ENCODE peak calls at places on chromosomes 1 and 21, in four cellular contexts. D is transverse colon; V is CD8-positive, alpha-beta memory T cell; I is small intestine. S is an unnamed sample.
A peak's percentile ranks its signal among the peaks of the same experiment; 100 is the strongest.

GRCh38 chr21:45994738-45995685 is 13.4 kb downstream of the COL6A1 start:
- DNase-seq in I (no peak), D (no peak), V (no peak), S (peak; percentile 92)

GRCh38 chr1:209862598-209863498 is 35.1 kb downstream of the UTP25 start:
- DNase-seq in I (no peak), V (no peak), D (no peak), S (no peak)

GRCh38 chr1:1678581-1679380 is 13.8 kb downstream of the SLC35E2B start:
- DNase-seq in V (peak; percentile 38), D (peak; percentile 90), I (peak; percentile 99), S (no peak)

GRCh38 chr1:228337031-228337564 is 69.5 kb downstream of the TRIM11 start:
- DNase-seq in D (peak; percentile 1), I (no peak), V (no peak), S (no peak)

GRCh38 chr1:13764933-13765332 is 64.9 kb downstream of the PRDM2 start:
- DNase-seq in D (no peak), I (no peak), V (peak; percentile 15), S (no peak)

GRCh38 chr1:43536196-43536863 is 5.6 kb downstream of the PTPRF start:
- DNase-seq in D (peak; percentile 59), V (no peak), I (no peak), S (peak; percentile 68)

GRCh38 chr1:201137579-201138310 is 10.8 kb upstream of the ASCL5 start:
- DNase-seq in I (no peak), V (no peak), D (peak; percentile 47), S (peak; percentile 98)

GRCh38 chr1:24864409-24864808 is 65.7 kb downstream of the RUNX3 start:
- DNase-seq in V (no peak), I (peak; percentile 89), D (peak; percentile 60), S (no peak)

GRCh38 chr1:32759997-32760623 is 57.0 kb downstream of the YARS1 start:
- DNase-seq in I (peak; percentile 98), D (peak; percentile 94), V (no peak), S (peak; percentile 62)

DNA sequence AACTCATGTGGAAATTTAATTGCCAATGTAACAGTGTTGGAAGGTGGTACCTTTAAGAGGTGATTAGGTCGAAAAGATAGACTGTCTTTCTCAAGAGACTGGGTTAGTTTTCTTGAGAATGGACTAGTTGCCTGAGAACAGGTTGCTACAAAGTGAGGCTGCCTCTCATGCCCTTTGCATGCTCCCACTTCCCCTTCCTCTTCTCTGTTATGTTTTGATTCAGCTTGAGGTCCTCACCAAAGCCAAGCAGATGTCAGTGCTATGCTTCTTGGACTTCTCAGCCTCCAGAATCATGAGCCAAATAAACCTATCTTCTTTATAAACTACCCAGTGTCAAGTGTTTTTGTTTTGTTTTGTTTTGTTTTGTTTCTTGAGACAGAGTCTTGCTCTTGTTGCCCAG is 187.0 kb upstream of the RUNX1 start:
- DNase-seq in D (no peak), V (no peak), I (no peak), S (no peak)
- H3K27me3 ChIP-seq in D (no peaks in the 10 kb centered on the region), V (no peaks in the 10 kb centered on the region), I (no peaks in the 10 kb centered on the region), S (no peaks in the 10 kb centered on the region)

DNA sequence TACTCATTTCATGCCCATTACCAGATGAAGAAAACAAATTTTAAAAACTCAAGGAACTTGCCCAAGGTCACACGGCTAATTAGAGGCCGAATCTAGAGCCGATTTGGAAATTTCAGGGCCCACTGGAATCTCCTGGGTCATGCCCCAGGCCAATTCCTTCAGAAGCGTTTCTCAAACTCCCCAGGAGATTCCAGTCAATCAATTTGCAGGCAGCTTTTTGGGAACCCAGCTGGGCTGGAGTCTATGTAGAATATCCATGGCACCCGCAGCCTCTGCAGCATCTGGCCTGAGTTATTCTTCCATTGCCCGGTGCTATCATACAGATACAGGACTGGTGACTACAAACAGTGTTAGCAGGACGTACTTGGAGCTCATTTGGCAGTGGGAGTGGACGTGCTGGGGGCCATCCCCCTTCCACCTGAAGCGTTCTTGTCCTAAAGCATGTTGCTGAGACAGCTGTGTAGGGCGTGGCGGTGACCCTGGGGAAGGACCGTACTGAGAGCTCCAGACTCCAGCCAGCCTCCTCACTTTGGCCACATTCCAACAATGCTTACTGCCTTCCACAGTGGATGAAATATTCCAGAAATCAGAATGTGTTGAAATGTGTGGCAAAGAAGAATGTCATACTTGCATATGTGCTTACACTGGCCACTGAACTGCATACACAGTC is 38.3 kb downstream of the ABCG1 start:
- DNase-seq in D (no peak), V (no peak), I (no peak), S (no peak)
- H3K27me3 ChIP-seq in D (no peaks in the 10 kb centered on the region), V (no peaks in the 10 kb centered on the region), I (peaks cover 3% of the 10 kb centered on the region), S (peaks cover 2% of the 10 kb centered on the region)

GRCh38 chr1:15681346-15682290 is 2.5 kb upstream of the PLEKHM2 start:
- DNase-seq in D (no peak), V (no peak), I (peak; percentile 38), S (peak; percentile 69)

GRCh38 chr1:15684468-15685283 is 556 bp downstream of the PLEKHM2 start:
- DNase-seq in I (peak; percentile 27), D (peak; percentile 47), V (peak; percentile 26), S (peak; percentile 92)

GRCh38 chr1:15684042-15684461 is at the start of gene PLEKHM2:
- DNase-seq in D (peak; percentile 50), V (peak; percentile 38), I (peak; percentile 42), S (peak; percentile 95)

GRCh38 chr1:15682886-15683410 is 1.2 kb upstream of the PLEKHM2 start:
- DNase-seq in I (no peak), D (no peak), V (no peak), S (peak; percentile 79)

GRCh38 chr1:15683411-15684039 is 595 bp upstream of the PLEKHM2 start:
- DNase-seq in I (no peak), V (no peak), D (no peak), S (peak; percentile 76)
- H3K27me3 ChIP-seq in I (no peaks in the 10 kb centered on the region), V (no peaks in the 10 kb centered on the region), D (no peaks in the 10 kb centered on the region), S (no peaks in the 10 kb centered on the region)

DNA sequence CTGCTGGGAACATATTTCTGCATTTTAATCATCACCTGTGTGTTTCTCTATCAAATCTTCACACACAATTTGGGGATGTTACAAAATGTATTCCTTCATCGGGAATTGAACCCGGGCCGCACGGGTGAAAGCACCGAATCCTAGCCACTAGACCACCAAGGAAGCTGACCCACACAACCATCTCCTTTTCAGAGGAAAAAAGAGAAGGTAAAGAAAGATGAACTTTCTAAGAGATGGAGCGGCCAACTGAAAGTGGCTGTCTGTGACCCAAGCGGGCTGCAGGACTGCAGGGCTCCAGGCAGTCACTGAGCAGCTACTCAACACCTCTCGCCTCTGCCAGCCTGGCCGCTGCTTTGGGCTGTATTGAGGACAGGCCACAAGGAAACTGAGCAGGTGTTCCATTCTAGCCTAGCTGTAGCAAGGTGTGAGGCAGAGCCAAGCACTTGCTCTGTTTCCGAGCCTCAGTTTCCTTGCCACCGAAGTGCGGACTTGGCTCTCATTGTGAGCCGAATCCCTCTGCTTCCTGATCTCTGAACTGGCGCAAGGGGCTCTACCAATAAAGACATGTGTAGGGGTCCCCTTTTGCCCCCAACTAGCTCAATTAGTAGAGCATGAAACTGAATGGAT is 156.9 kb upstream of the NBPF11 start:
- DNase-seq in I (no peak), D (no peak), V (no peak), S (peak; percentile 72)
- H3K27me3 ChIP-seq in I (peaks cover 35% of the 10 kb centered on the region), D (peaks cover 86% of the 10 kb centered on the region), V (peaks cover 51% of the 10 kb centered on the region), S (peaks cover 59% of the 10 kb centered on the region)

GRCh38 chr1:156368157-156368658 is 803 bp upstream of the RHBG start:
- DNase-seq in I (no peak), D (no peak), V (no peak), S (no peak)

GRCh38 chr1:156366378-156366777 is 2.6 kb upstream of the RHBG start:
- DNase-seq in D (no peak), V (no peak), I (no peak), S (no peak)

GRCh38 chr1:156367386-156368156 is 1.4 kb upstream of the RHBG start:
- DNase-seq in D (no peak), I (no peak), V (no peak), S (no peak)

GRCh38 chr1:156365754-156366153 is 3.3 kb upstream of the RHBG start:
- DNase-seq in V (no peak), I (no peak), D (no peak), S (no peak)

GRCh38 chr1:156366832-156367231 is 2.2 kb upstream of the RHBG start:
- DNase-seq in V (no peak), D (no peak), I (no peak), S (no peak)
- H3K27me3 ChIP-seq in V (peaks cover 8% of the 10 kb centered on the region), D (peaks cover 63% of the 10 kb centered on the region), I (peaks cover 4% of the 10 kb centered on the region), S (peaks cover 33% of the 10 kb centered on the region)

GRCh38 chr1:2935184-2935583 is 86.1 kb upstream of the ACTRT2 start:
- DNase-seq in D (no peak), I (no peak), V (no peak), S (peak; percentile 61)
- H3K27me3 ChIP-seq in D (peaks cover 22% of the 10 kb centered on the region), I (no peaks in the 10 kb centered on the region), V (no peaks in the 10 kb centered on the region), S (no peaks in the 10 kb centered on the region)

GRCh38 chr1:179745131-179745611 is 2.1 kb downstream of the FAM163A start:
- DNase-seq in D (no peak), V (no peak), I (no peak), S (no peak)

GRCh38 chr1:179742291-179742690 is 800 bp upstream of the FAM163A start:
- DNase-seq in V (no peak), D (no peak), I (no peak), S (no peak)

GRCh38 chr1:179744401-179745130 is 1.5 kb downstream of the FAM163A start:
- DNase-seq in I (no peak), V (no peak), D (no peak), S (no peak)

GRCh38 chr1:179742717-179743678 is at the start of gene FAM163A:
- DNase-seq in I (peak; percentile 41), D (no peak), V (no peak), S (no peak)

DNA sequence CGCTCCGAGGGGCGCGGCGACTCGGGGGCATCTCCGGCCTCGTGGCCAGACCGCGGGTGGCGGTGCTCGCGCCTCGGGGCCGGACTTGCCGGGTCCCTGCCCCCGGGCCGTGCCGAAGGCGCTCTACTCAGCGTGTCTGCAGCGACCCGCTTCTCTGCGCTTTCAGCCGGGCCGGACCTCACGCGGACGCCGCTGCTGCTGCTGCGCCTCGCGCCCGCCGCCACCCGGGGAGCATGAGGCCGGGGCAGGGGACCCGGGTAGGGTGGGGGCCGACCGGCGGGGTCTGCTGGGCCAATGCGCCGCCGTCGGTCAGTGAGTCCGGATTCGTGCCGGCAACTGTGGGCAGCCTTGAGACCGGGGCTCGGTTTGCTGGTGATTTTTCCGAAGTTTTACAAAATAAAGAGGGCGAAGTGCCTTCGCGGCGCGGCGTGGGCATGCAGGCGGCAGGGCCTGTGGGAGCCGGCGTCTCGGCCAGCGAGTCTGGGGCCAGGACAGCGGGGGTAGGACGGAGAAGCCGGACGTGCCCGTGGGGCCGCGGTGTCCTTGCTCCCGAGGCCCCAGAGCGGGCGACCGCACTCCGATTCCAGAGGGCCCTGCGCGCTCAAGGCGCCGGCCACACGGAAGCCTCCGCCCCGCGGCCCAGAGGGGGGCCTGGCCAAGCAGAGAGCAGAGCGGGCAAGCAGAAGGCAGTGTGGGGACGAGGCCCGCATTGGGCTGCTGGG is 749 bp downstream of the FAM163A start:
- DNase-seq in V (no peak), I (no peak), D (no peak), S (no peak)
- H3K27me3 ChIP-seq in V (no peaks in the 10 kb centered on the region), I (peaks cover 24% of the 10 kb centered on the region), D (peaks cover 86% of the 10 kb centered on the region), S (peaks cover 78% of the 10 kb centered on the region)

S was measured in osteoblast.